ENCODE peak calls at places on chromosomes 12 and 14, in five cellular contexts. E, K, U, W and C are unnamed samples.

GRCh38 chr14:91882369-91882768 is 15.0 kb upstream of the TC2N start:
- DNase-seq in K (no peak), E (no peak), U (no peak), W (no peak), C (no peak)

GRCh38 chr14:64937176-64937820 is 5.2 kb downstream of the GPX2 start:
- DNase-seq in W (no peak), E (no peak), U (no peak), K (no peak), C (no peak)

GRCh38 chr12:106417926-106418910 is 60.7 kb downstream of the POLR3B start:
- DNase-seq in W (peak; percentile 38), U (no peak), K (peak; percentile 90), E (no peak), C (no peak)

GRCh38 chr14:77319416-77319815 is 1.3 kb downstream of the POMT2 start:
- DNase-seq in K (no peak), E (no peak), W (no peak), U (no peak), C (no peak)

GRCh38 chr12:109881752-109882151 is 1.4 kb upstream of the GLTP start:
- DNase-seq in W (no peak), E (no peak), U (no peak), K (no peak), C (no peak)

GRCh38 chr14:50001999-50002925 is 109.4 kb downstream of the ARF6 start:
- DNase-seq in W (no peak), U (no peak), E (no peak), K (no peak), C (no peak)

GRCh38 chr12:121933522-121934317 is 15.3 kb downstream of the CFAP251 start:
- DNase-seq in U (no peak), E (peak; percentile 10), W (no peak), K (peak; percentile 60), C (no peak)

GRCh38 chr12:32455607-32456063 is 56.3 kb downstream of the FGD4 start:
- DNase-seq in W (peak; percentile 62), U (peak; percentile 66), E (peak; percentile 39), K (peak; percentile 74), C (no peak)

GRCh38 chr12:4293299-4293941 is 19.9 kb downstream of the CCND2 start:
- DNase-seq in E (no peak), U (no peak), K (no peak), W (no peak), C (no peak)

GRCh38 chr12:97899956-97900355 is 437.4 kb downstream of the RMST start:
- DNase-seq in K (no peak), U (no peak), E (no peak), W (no peak), C (no peak)

GRCh38 chr12:122204829-122205589 is 1.5 kb downstream of the B3GNT4 start:
- DNase-seq in U (no peak), E (no peak), K (no peak), W (no peak), C (no peak)

GRCh38 chr14:106087855-106088254 is 561.5 kb downstream of the TMEM121 start:
- DNase-seq in W (no peak), K (no peak), E (no peak), U (no peak), C (no peak)

GRCh38 chr14:78798757-78799156 is 628.6 kb downstream of the NRXN3 start:
- DNase-seq in U (no peak), E (no peak), K (no peak), W (no peak), C (no peak)

GRCh38 chr14:60311417-60311816 is 62.4 kb downstream of the PPM1A start:
- DNase-seq in E (no peak), U (no peak), W (no peak), K (peak; percentile 37), C (no peak)

GRCh38 chr14:71187633-71188356 is 280.5 kb downstream of the PCNX1 start:
- DNase-seq in K (peak; percentile 23), W (no peak), E (no peak), U (no peak), C (no peak)
- TF ChIP-seq CTCF in K (no peak), W (no peak), E (no peak), U (no peak), C (no peak)

GRCh38 chr12:25420116-25420515 is 133.0 kb downstream of the LMNTD1 start:
- DNase-seq in W (no peak), U (no peak), K (peak; percentile 50), E (no peak), C (no peak)
- TF ChIP-seq CTCF in W (no peak), U (no peak), K (no peak), E (no peak), C (no peak)

DNA sequence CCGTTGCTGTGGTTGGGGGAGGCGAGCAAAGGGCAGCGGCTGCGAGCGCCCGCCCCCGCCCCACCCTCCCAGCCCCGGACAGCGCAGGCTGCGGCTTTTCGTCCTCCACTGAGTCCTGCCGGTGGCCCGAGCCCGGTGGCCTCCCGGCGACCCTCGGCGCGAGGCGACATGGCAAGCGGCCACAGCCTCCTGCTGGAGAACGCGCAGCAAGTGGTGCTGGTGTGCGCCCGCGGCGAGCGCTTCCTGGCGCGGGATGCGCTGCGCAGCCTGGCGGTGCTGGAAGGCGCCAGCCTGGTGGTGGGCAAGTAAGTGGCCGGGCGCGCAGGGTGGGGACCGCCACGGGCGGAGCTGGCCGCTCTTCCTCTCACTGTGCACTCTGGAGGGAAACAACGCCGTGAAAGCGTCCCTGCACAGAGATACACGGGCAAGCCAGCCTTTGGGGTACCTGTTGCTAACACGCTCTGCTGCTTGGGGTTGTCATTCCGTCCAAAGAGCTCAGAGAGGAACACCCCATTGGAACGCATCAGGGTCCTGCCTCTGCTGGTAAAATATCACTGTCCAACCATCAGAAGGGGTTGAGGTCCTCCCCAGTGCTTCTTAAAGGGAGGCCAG is at the start of gene AMDHD1:
- DNase-seq in E (peak; percentile 72), U (peak; percentile 80), W (no peak), K (peak; percentile 61), C (peak; percentile 60)
- TF ChIP-seq CTCF in E (no peak), U (no peak), W (peak; percentile 23), K (peak; percentile 5), C (peak; percentile 44)

GRCh38 chr14:69879175-69880047 is at the start of gene SMOC1:
- DNase-seq in W (no peak), U (peak; percentile 90), K (peak; percentile 42), E (peak; percentile 75), C (peak; percentile 78)

GRCh38 chr14:69878251-69878650 is 965 bp upstream of the SMOC1 start:
- DNase-seq in E (no peak), U (no peak), K (no peak), W (no peak), C (no peak)

GRCh38 chr14:69876221-69876847 is 2.9 kb upstream of the SMOC1 start:
- DNase-seq in E (no peak), U (no peak), K (no peak), W (no peak), C (no peak)

GRCh38 chr14:69876848-69877306 is 2.3 kb upstream of the SMOC1 start:
- DNase-seq in E (no peak), W (no peak), U (no peak), K (no peak), C (no peak)

GRCh38 chr14:69877492-69877891 is 1.7 kb upstream of the SMOC1 start:
- DNase-seq in K (peak; percentile 8), W (no peak), U (no peak), E (no peak), C (no peak)
- TF ChIP-seq CTCF in K (no peak), W (peak; percentile 30), U (peak; percentile 62), E (peak; percentile 53), C (peak; percentile 60)

DNA sequence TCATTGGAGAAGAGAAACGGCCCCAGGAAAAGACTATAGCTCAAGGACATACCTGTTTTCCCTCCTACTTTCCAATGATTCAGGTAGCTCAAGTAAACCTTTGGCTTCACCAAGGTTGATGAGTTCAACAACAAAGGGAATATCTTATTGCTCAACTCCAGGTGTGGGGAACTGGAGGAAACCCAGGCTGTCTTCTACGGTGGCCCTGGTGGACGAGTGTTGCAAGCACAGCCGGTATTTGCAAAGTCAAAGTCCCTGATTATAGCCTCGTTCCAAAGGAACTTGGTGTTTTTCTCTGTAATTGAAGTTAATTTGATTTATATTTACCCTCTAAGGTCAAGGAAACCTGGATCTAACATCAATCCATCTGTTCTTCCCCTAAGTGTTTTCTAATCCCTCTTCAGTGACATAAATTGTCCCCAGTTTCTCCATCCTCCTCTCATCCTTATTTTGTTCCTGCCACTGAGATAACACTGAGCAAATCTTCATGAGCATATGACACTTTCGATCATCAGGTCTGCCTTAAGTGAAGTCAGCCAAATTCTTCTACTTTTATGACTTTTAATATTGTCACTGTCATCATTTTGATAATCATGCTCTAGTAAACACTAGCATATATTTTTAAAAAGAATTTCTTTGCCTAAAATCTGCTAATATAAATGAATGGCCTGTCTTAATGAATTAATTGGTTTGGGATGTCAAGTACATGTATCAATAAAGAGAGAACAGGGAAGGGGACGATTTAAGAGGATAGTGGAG is 174.6 kb upstream of the TBX3 start:
- DNase-seq in E (no peak), U (peak; percentile 28), W (no peak), K (no peak), C (no peak)
- TF ChIP-seq CTCF in E (peak; percentile 51), U (no peak), W (peak; percentile 27), K (peak; percentile 3), C (peak; percentile 47)

DNA sequence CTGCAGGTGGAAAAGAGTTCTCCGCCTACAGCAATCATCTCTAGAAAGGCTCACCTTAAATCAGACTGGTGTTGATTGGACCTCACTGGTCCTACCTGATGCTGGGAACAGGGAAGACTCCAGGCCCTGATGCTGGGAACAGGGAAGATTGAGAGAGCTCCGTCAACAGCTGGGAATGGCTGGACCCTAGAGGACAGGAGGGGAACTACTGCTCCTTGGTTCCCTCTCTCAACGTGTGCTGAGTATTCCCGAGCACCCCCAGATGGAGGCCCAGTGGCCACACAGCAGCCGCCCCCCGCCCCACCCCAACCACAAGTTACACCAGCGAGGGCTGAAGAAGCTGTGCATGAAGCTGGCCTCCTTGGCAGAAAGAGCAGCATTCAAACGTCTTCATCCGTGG is 240.3 kb downstream of the SLC15A4 start:
- DNase-seq in W (no peak), E (no peak), U (no peak), K (no peak), C (no peak)
- TF ChIP-seq CTCF in W (no peak), E (no peak), U (no peak), K (no peak), C (peak; percentile 52)